ENCODE peak calls at places on chromosome 15, in seven cellular contexts. One of them, this sample, is unnamed. For H3K36me3, the result is how much of the 10 kb centered on the place peaks cover.

GRCh38 chr15:99421172-99421656 is 144.6 kb upstream of the MEF2A start:
- DNase-seq in heart right ventricle: peak
- DNase-seq in mucosa of descending colon: peak
- DNase-seq in psoas muscle: no peak
- DNase-seq in heart left ventricle: no peak
- DNase-seq in brain microvascular endothelial cell: no peak
- DNase-seq in MM.1S: no peak
- DNase-seq in this sample: no peak

GRCh38 chr15:68564173-68564572 is 14.6 kb upstream of the CORO2B start:
- DNase-seq in heart right ventricle: no peak
- DNase-seq in MM.1S: no peak
- DNase-seq in brain microvascular endothelial cell: no peak
- DNase-seq in mucosa of descending colon: no peak
- DNase-seq in heart left ventricle: no peak
- DNase-seq in psoas muscle: no peak
- DNase-seq in this sample: no peak

GRCh38 chr15:31459011-31459748 is 132.5 kb downstream of the KLF13 start:
- DNase-seq in heart left ventricle: no peak
- DNase-seq in brain microvascular endothelial cell: peak
- DNase-seq in heart right ventricle: no peak
- DNase-seq in MM.1S: peak
- DNase-seq in mucosa of descending colon: no peak
- DNase-seq in psoas muscle: no peak
- DNase-seq in this sample: no peak

GRCh38 chr15:36511594-36511993 is 67.8 kb upstream of the CDIN1 start:
- DNase-seq in psoas muscle: no peak
- DNase-seq in MM.1S: no peak
- DNase-seq in heart right ventricle: no peak
- DNase-seq in heart left ventricle: no peak
- DNase-seq in brain microvascular endothelial cell: no peak
- DNase-seq in mucosa of descending colon: no peak
- DNase-seq in this sample: no peak

GRCh38 chr15:70604671-70605070 is 158.7 kb downstream of the UACA start:
- DNase-seq in psoas muscle: no peak
- DNase-seq in brain microvascular endothelial cell: no peak
- DNase-seq in heart right ventricle: no peak
- DNase-seq in MM.1S: no peak
- DNase-seq in heart left ventricle: no peak
- DNase-seq in mucosa of descending colon: no peak
- DNase-seq in this sample: no peak

GRCh38 chr15:85768595-85769168 is 26.0 kb downstream of the KLHL25 start:
- DNase-seq in mucosa of descending colon: no peak
- DNase-seq in psoas muscle: no peak
- DNase-seq in heart left ventricle: no peak
- DNase-seq in brain microvascular endothelial cell: no peak
- DNase-seq in MM.1S: no peak
- DNase-seq in heart right ventricle: no peak
- DNase-seq in this sample: no peak

GRCh38 chr15:67107014-67107812 is 41.8 kb downstream of the SMAD3 start:
- DNase-seq in MM.1S: no peak
- DNase-seq in mucosa of descending colon: peak
- DNase-seq in heart right ventricle: peak
- DNase-seq in heart left ventricle: no peak
- DNase-seq in psoas muscle: peak
- DNase-seq in brain microvascular endothelial cell: peak
- DNase-seq in this sample: peak

GRCh38 chr15:89486726-89487050 is 9.7 kb downstream of the RHCG start:
- DNase-seq in heart left ventricle: no peak
- DNase-seq in psoas muscle: no peak
- DNase-seq in MM.1S: peak
- DNase-seq in heart right ventricle: no peak
- DNase-seq in mucosa of descending colon: peak
- DNase-seq in brain microvascular endothelial cell: no peak
- DNase-seq in this sample: no peak

GRCh38 chr15:52162260-52162659 is 28.9 kb downstream of the GNB5 start:
- DNase-seq in psoas muscle: no peak
- DNase-seq in heart right ventricle: no peak
- DNase-seq in MM.1S: no peak
- DNase-seq in heart left ventricle: no peak
- DNase-seq in mucosa of descending colon: no peak
- DNase-seq in brain microvascular endothelial cell: no peak
- DNase-seq in this sample: no peak

GRCh38 chr15:71107501-71107815 is 7.8 kb upstream of the THSD4 start:
- DNase-seq in heart right ventricle: no peak
- DNase-seq in brain microvascular endothelial cell: no peak
- DNase-seq in psoas muscle: no peak
- DNase-seq in mucosa of descending colon: no peak
- DNase-seq in heart left ventricle: no peak
- DNase-seq in MM.1S: no peak
- DNase-seq in this sample: no peak

GRCh38 chr15:77525907-77526581 is 105.4 kb downstream of the HMG20A start:
- DNase-seq in mucosa of descending colon: no peak
- DNase-seq in psoas muscle: peak
- DNase-seq in brain microvascular endothelial cell: no peak
- DNase-seq in MM.1S: no peak
- DNase-seq in heart right ventricle: no peak
- DNase-seq in heart left ventricle: no peak
- DNase-seq in this sample: no peak

GRCh38 chr15:99956820-99957641 is 223.8 kb upstream of the LYSMD4 start:
- DNase-seq in mucosa of descending colon: no peak
- DNase-seq in brain microvascular endothelial cell: no peak
- DNase-seq in MM.1S: no peak
- DNase-seq in heart left ventricle: no peak
- DNase-seq in heart right ventricle: no peak
- DNase-seq in psoas muscle: no peak
- DNase-seq in this sample: no peak

GRCh38 chr15:24856397-24857093 is 98.2 kb upstream of the SNRPN start:
- DNase-seq in psoas muscle: no peak
- DNase-seq in brain microvascular endothelial cell: no peak
- DNase-seq in heart right ventricle: peak
- DNase-seq in MM.1S: no peak
- DNase-seq in heart left ventricle: peak
- DNase-seq in mucosa of descending colon: no peak
- DNase-seq in this sample: no peak
- H3K4me3 ChIP-seq in psoas muscle: no peak
- H3K4me3 ChIP-seq in brain microvascular endothelial cell: no peak
- H3K4me3 ChIP-seq in heart right ventricle: peak
- H3K4me3 ChIP-seq in MM.1S: no peak
- H3K4me3 ChIP-seq in heart left ventricle: peak
- H3K4me3 ChIP-seq in mucosa of descending colon: no peak
- H3K4me3 ChIP-seq in this sample: no peak

DNA sequence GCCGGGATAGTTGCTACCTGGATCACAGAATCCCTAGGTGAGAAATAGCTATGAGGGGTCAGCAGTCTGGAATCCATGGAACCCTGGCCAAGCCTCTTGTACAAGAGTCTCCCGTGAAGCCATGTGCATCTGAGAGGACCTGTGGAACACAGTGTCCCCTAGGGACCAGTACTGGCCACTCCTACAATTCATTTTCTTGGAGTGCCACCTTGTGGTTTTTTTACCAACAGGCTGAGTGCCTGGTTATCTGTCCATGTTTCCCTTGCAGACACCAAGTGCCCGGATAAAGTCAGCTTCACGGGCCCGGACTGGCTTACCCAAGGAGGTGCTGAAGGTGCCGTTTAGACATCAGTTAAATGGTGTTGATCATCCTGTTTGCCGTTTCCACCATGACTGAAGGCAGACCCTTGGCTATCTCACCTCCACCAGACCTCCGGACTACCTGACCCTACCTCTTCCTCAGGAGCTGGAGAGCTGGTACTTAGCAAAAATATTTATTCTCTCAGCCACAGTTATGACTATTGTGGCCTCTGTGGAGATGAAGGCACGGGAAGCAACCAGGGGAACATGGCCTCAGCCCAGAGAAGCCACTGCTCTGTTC is 93.9 kb downstream of the RBPMS2 start:
- DNase-seq in psoas muscle: no peak
- DNase-seq in heart right ventricle: peak
- DNase-seq in brain microvascular endothelial cell: peak
- DNase-seq in mucosa of descending colon: no peak
- DNase-seq in heart left ventricle: no peak
- DNase-seq in MM.1S: peak
- DNase-seq in this sample: no peak
- TF ChIP-seq CTCF in psoas muscle: peak
- TF ChIP-seq CTCF in heart right ventricle: peak
- TF ChIP-seq CTCF in brain microvascular endothelial cell: peak
- TF ChIP-seq CTCF in mucosa of descending colon: peak
- TF ChIP-seq CTCF in heart left ventricle: peak
- TF ChIP-seq CTCF in MM.1S: peak
- TF ChIP-seq CTCF in this sample: peak

GRCh38 chr15:82763361-82764142 is 42.3 kb downstream of the FSD2 start:
- DNase-seq in psoas muscle: peak
- DNase-seq in MM.1S: no peak
- DNase-seq in mucosa of descending colon: no peak
- DNase-seq in heart right ventricle: no peak
- DNase-seq in brain microvascular endothelial cell: no peak
- DNase-seq in heart left ventricle: no peak
- DNase-seq in this sample: no peak
- H3K36me3 ChIP-seq in psoas muscle: under half
- H3K36me3 ChIP-seq in MM.1S: under half
- H3K36me3 ChIP-seq in mucosa of descending colon: under half
- H3K36me3 ChIP-seq in heart right ventricle: under half
- H3K36me3 ChIP-seq in brain microvascular endothelial cell: under half
- H3K36me3 ChIP-seq in heart left ventricle: half or more
- H3K36me3 ChIP-seq in this sample: under half

DNA sequence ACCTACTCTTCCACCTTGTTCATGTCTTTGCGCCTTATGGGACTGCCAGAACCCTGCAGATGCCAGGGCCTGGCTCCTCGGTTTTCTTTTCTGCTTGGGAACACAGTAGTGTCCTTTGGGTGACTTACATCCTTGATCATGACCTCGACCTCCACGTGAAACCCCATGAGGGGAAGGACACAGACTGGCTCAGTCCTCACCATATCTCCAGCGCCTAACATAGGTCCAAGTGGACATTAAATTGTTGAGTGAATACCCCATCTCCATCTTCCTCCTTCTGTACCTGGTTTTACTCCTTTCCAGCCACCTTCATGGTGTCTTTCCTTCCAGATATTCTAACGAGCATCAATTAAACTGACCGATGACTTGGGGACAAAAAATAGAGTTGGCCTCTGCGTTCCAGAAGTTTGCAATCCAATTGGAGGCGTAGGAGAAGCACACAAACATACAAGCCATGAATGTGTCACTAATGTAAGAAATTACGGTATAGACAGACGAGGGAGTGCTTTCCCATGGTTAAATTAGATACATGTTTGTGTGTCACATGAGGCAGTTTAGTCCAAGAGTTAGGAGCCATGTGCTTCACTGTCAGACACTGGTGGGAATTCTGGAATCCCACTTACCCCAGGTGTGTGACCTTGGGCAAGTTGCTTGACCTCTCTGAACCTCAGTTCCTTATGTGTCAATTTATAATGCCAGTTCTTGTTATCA is 907 bp upstream of the HERC1 start:
- DNase-seq in mucosa of descending colon: no peak
- DNase-seq in heart left ventricle: no peak
- DNase-seq in MM.1S: no peak
- DNase-seq in heart right ventricle: no peak
- DNase-seq in brain microvascular endothelial cell: no peak
- DNase-seq in psoas muscle: no peak
- DNase-seq in this sample: no peak
- H3K4me3 ChIP-seq in mucosa of descending colon: no peak
- H3K4me3 ChIP-seq in heart left ventricle: peak
- H3K4me3 ChIP-seq in MM.1S: peak
- H3K4me3 ChIP-seq in heart right ventricle: peak
- H3K4me3 ChIP-seq in brain microvascular endothelial cell: peak
- H3K4me3 ChIP-seq in psoas muscle: peak
- H3K4me3 ChIP-seq in this sample: peak

GRCh38 chr15:50908209-50909043 is at the start of gene AP4E1:
- DNase-seq in psoas muscle: peak
- DNase-seq in mucosa of descending colon: peak
- DNase-seq in heart left ventricle: peak
- DNase-seq in heart right ventricle: peak
- DNase-seq in brain microvascular endothelial cell: peak
- DNase-seq in MM.1S: peak
- DNase-seq in this sample: peak
- TF ChIP-seq CTCF in psoas muscle: peak
- TF ChIP-seq CTCF in mucosa of descending colon: peak
- TF ChIP-seq CTCF in heart left ventricle: peak
- TF ChIP-seq CTCF in heart right ventricle: peak
- TF ChIP-seq CTCF in brain microvascular endothelial cell: peak
- TF ChIP-seq CTCF in MM.1S: peak
- TF ChIP-seq CTCF in this sample: peak

DNA sequence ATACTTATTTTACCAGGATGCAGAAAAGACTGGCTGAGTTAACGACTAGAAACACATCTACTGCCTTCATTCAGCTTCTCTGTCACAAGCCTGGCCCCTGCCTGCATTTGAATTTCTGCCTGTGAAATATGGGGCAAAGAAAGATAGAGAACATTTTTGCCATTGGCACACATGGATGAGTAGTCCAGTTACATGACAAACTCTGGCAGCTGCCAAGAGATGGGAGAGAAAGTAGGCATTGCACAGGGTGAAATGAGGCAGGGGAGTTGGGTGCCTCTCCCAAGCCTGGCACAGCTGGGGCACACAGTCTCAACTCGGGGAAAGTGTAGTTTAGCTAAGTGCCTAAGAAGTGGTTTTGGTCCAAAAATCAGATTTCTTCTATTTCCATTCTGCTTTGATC is 24.0 kb downstream of the ANXA2 start:
- DNase-seq in mucosa of descending colon: no peak
- DNase-seq in MM.1S: no peak
- DNase-seq in heart right ventricle: no peak
- DNase-seq in brain microvascular endothelial cell: no peak
- DNase-seq in psoas muscle: no peak
- DNase-seq in heart left ventricle: no peak
- DNase-seq in this sample: no peak
- H3K36me3 ChIP-seq in mucosa of descending colon: under half
- H3K36me3 ChIP-seq in MM.1S: under half
- H3K36me3 ChIP-seq in heart right ventricle: under half
- H3K36me3 ChIP-seq in brain microvascular endothelial cell: half or more
- H3K36me3 ChIP-seq in psoas muscle: under half
- H3K36me3 ChIP-seq in heart left ventricle: under half
- H3K36me3 ChIP-seq in this sample: under half

This sample was measured in kidney epithelial cell.